ENCODE peak calls at places on chromosome 6, in five cellular contexts. One of them, this sample, is unnamed.
A peak's percentile ranks its signal among the peaks of the same experiment; 100 is the strongest.

GRCh38 chr6:129104131-129104530 is 221.2 kb downstream of the LAMA2 start:
- DNase-seq in IMR-90: peak; percentile 71
- DNase-seq in A549: no peak
- DNase-seq in HepG2: no peak
- DNase-seq in K562: no peak
- DNase-seq in this sample: no peak

GRCh38 chr6:25601797-25602679 is 50.0 kb upstream of the SCGN start:
- DNase-seq in IMR-90: peak; percentile 67
- DNase-seq in A549: peak; percentile 28
- DNase-seq in HepG2: peak; percentile 60
- DNase-seq in K562: peak; percentile 42
- DNase-seq in this sample: peak; percentile 14

GRCh38 chr6:32932132-32932868 is 8.5 kb downstream of the HLA-DMB start:
- DNase-seq in IMR-90: peak; percentile 76
- DNase-seq in A549: no peak
- DNase-seq in HepG2: no peak
- DNase-seq in K562: no peak
- DNase-seq in this sample: no peak

GRCh38 chr6:11224252-11224965 is 8.1 kb downstream of the NEDD9 start:
- DNase-seq in IMR-90: peak; percentile 74
- DNase-seq in A549: no peak
- DNase-seq in HepG2: no peak
- DNase-seq in K562: no peak
- DNase-seq in this sample: no peak

GRCh38 chr6:169776379-169776778 is 25.0 kb downstream of the ERMARD start:
- DNase-seq in IMR-90: no peak
- DNase-seq in A549: no peak
- DNase-seq in HepG2: no peak
- DNase-seq in K562: no peak
- DNase-seq in this sample: no peak

GRCh38 chr6:167394330-167394729 is 69.4 kb downstream of the TTLL2 start:
- DNase-seq in IMR-90: no peak
- DNase-seq in A549: no peak
- DNase-seq in HepG2: no peak
- DNase-seq in K562: no peak
- DNase-seq in this sample: no peak

GRCh38 chr6:143268439-143268838 is 182.1 kb downstream of the ADAT2 start:
- DNase-seq in IMR-90: no peak
- DNase-seq in A549: no peak
- DNase-seq in HepG2: no peak
- DNase-seq in K562: no peak
- DNase-seq in this sample: no peak

GRCh38 chr6:123208111-123208510 is 212.1 kb downstream of the CLVS2 start:
- DNase-seq in IMR-90: no peak
- DNase-seq in A549: no peak
- DNase-seq in HepG2: no peak
- DNase-seq in K562: no peak
- DNase-seq in this sample: no peak

GRCh38 chr6:894274-894673 is 201.3 kb upstream of the EXOC2 start:
- DNase-seq in IMR-90: no peak
- DNase-seq in A549: no peak
- DNase-seq in HepG2: no peak
- DNase-seq in K562: no peak
- DNase-seq in this sample: no peak

GRCh38 chr6:100435299-100435698 is 29.4 kb downstream of the SIM1 start:
- DNase-seq in IMR-90: no peak
- DNase-seq in A549: peak; percentile 48
- DNase-seq in HepG2: no peak
- DNase-seq in K562: no peak
- DNase-seq in this sample: no peak

GRCh38 chr6:118580585-118581419 is 32.7 kb downstream of the PLN start:
- DNase-seq in IMR-90: peak; percentile 78
- DNase-seq in A549: peak; percentile 13
- DNase-seq in HepG2: peak; percentile 75
- DNase-seq in K562: peak; percentile 37
- DNase-seq in this sample: peak; percentile 75

GRCh38 chr6:106560966-106561740 is 68.1 kb downstream of the RTN4IP1 start:
- DNase-seq in IMR-90: peak; percentile 71
- DNase-seq in A549: no peak
- DNase-seq in HepG2: no peak
- DNase-seq in K562: no peak
- DNase-seq in this sample: no peak

GRCh38 chr6:73727114-73727513 is 31.1 kb downstream of the CD109 start:
- DNase-seq in IMR-90: no peak
- DNase-seq in A549: no peak
- DNase-seq in HepG2: no peak
- DNase-seq in K562: no peak
- DNase-seq in this sample: no peak

GRCh38 chr6:39496951-39497350 is 174.4 kb upstream of the KCNK16 start:
- DNase-seq in IMR-90: no peak
- DNase-seq in A549: no peak
- DNase-seq in HepG2: no peak
- DNase-seq in K562: no peak
- DNase-seq in this sample: no peak

GRCh38 chr6:50936277-50936681 is 117.6 kb downstream of the TFAP2B start:
- DNase-seq in IMR-90: no peak
- DNase-seq in A549: no peak
- DNase-seq in HepG2: no peak
- DNase-seq in K562: no peak
- DNase-seq in this sample: no peak

GRCh38 chr6:89895273-89895874 is 1.1 kb downstream of the GJA10 start:
- DNase-seq in IMR-90: peak; percentile 69
- DNase-seq in A549: no peak
- DNase-seq in HepG2: peak; percentile 12
- DNase-seq in K562: no peak
- DNase-seq in this sample: peak; percentile 58

GRCh38 chr6:147081210-147081609 is 123.0 kb upstream of the STXBP5 start:
- DNase-seq in IMR-90: no peak
- DNase-seq in A549: no peak
- DNase-seq in HepG2: no peak
- DNase-seq in K562: no peak
- DNase-seq in this sample: no peak

GRCh38 chr6:15500901-15501805 is 161.7 kb downstream of the DTNBP1 start:
- DNase-seq in IMR-90: no peak
- DNase-seq in A549: no peak
- DNase-seq in HepG2: no peak
- DNase-seq in K562: no peak
- DNase-seq in this sample: no peak

GRCh38 chr6:159170999-159171712 is 2.0 kb downstream of the FNDC1 start:
- DNase-seq in IMR-90: peak; percentile 75
- DNase-seq in A549: no peak
- DNase-seq in HepG2: no peak
- DNase-seq in K562: no peak
- DNase-seq in this sample: no peak

GRCh38 chr6:119355890-119356289 is 6.3 kb upstream of the MAN1A1 start:
- DNase-seq in IMR-90: no peak
- DNase-seq in A549: no peak
- DNase-seq in HepG2: no peak
- DNase-seq in K562: no peak
- DNase-seq in this sample: no peak

GRCh38 chr6:42742116-42742894 is 3.6 kb downstream of the TBCC start:
- DNase-seq in IMR-90: peak; percentile 68
- DNase-seq in A549: no peak
- DNase-seq in HepG2: no peak
- DNase-seq in K562: peak; percentile 13
- DNase-seq in this sample: no peak

GRCh38 chr6:165056292-165056691 is 253.1 kb downstream of the C6orf118 start:
- DNase-seq in IMR-90: no peak
- DNase-seq in A549: no peak
- DNase-seq in HepG2: no peak
- DNase-seq in K562: no peak
- DNase-seq in this sample: no peak

GRCh38 chr6:14544689-14545088 is 427.1 kb downstream of the CD83 start:
- DNase-seq in IMR-90: no peak
- DNase-seq in A549: no peak
- DNase-seq in HepG2: no peak
- DNase-seq in K562: no peak
- DNase-seq in this sample: no peak

GRCh38 chr6:76774750-76775396 is 688.4 kb downstream of the HTR1B start:
- DNase-seq in IMR-90: no peak
- DNase-seq in A549: no peak
- DNase-seq in HepG2: no peak
- DNase-seq in K562: no peak
- DNase-seq in this sample: no peak

GRCh38 chr6:148177589-148178233 is 164.9 kb upstream of the SASH1 start:
- DNase-seq in IMR-90: peak; percentile 68
- DNase-seq in A549: peak; percentile 7
- DNase-seq in HepG2: peak; percentile 30
- DNase-seq in K562: peak; percentile 54
- DNase-seq in this sample: peak; percentile 59

GRCh38 chr6:103002282-103002681 is 1608.8 kb downstream of the GRIK2 start:
- DNase-seq in IMR-90: no peak
- DNase-seq in A549: no peak
- DNase-seq in HepG2: no peak
- DNase-seq in K562: no peak
- DNase-seq in this sample: no peak

GRCh38 chr6:3438190-3439167 is 18.4 kb downstream of the SLC22A23 start:
- DNase-seq in IMR-90: peak; percentile 94
- DNase-seq in A549: peak; percentile 71
- DNase-seq in HepG2: peak; percentile 68
- DNase-seq in K562: no peak
- DNase-seq in this sample: peak; percentile 71

GRCh38 chr6:85436408-85436807 is 13.5 kb upstream of the NT5E start:
- DNase-seq in IMR-90: peak; percentile 81
- DNase-seq in A549: no peak
- DNase-seq in HepG2: no peak
- DNase-seq in K562: no peak
- DNase-seq in this sample: no peak

GRCh38 chr6:149221774-149222070 is 95.8 kb upstream of the TAB2 start:
- DNase-seq in IMR-90: peak; percentile 45
- DNase-seq in A549: no peak
- DNase-seq in HepG2: no peak
- DNase-seq in K562: no peak
- DNase-seq in this sample: no peak

GRCh38 chr6:125346926-125347563 is 45.3 kb upstream of the HDDC2 start:
- DNase-seq in IMR-90: no peak
- DNase-seq in A549: no peak
- DNase-seq in HepG2: no peak
- DNase-seq in K562: no peak
- DNase-seq in this sample: no peak

GRCh38 chr6:14799928-14800327 is 445.9 kb upstream of the JARID2 start:
- DNase-seq in IMR-90: peak; percentile 81
- DNase-seq in A549: peak; percentile 6
- DNase-seq in HepG2: peak; percentile 50
- DNase-seq in K562: peak; percentile 79
- DNase-seq in this sample: peak; percentile 66

DNA sequence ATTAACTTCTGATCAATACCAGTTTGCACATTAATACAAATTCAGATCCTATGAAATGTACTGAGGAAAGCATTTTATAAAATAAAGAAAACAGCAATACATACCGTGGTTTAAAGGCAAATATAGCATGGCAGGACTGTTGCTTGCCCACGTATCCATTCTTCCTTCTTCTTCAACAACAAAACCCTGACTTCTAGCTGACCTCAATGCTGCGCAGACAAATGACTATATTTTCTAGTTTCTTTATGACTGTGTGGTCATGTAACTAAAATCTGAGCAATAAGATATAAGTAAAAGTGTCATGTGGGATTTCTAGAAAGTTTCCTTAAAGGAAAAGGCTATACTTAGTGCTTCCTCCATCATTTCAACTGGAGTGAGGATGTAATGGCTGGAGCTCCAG is 85.0 kb downstream of the CDC40 start:
- DNase-seq in IMR-90: no peak
- DNase-seq in A549: no peak
- DNase-seq in HepG2: no peak
- DNase-seq in K562: no peak
- DNase-seq in this sample: no peak
- TF ChIP-seq BHLHE40 in IMR-90: no peak
- TF ChIP-seq BHLHE40 in A549: no peak
- TF ChIP-seq BHLHE40 in HepG2: no peak
- TF ChIP-seq BHLHE40 in K562: no peak
- TF ChIP-seq BHLHE40 in this sample: no peak

GRCh38 chr6:2270049-2270448 is 24.6 kb upstream of the GMDS start:
- DNase-seq in IMR-90: no peak
- DNase-seq in A549: no peak
- DNase-seq in HepG2: no peak
- DNase-seq in K562: no peak
- DNase-seq in this sample: no peak
- TF ChIP-seq BHLHE40 in IMR-90: no peak
- TF ChIP-seq BHLHE40 in A549: no peak
- TF ChIP-seq BHLHE40 in HepG2: no peak
- TF ChIP-seq BHLHE40 in K562: no peak
- TF ChIP-seq BHLHE40 in this sample: no peak

GRCh38 chr6:38234141-38234540 is 405.6 kb downstream of the BTBD9 start:
- DNase-seq in IMR-90: no peak
- DNase-seq in A549: no peak
- DNase-seq in HepG2: no peak
- DNase-seq in K562: no peak
- DNase-seq in this sample: no peak

GRCh38 chr6:38234934-38235678 is 404.6 kb downstream of the BTBD9 start:
- DNase-seq in IMR-90: no peak
- DNase-seq in A549: no peak
- DNase-seq in HepG2: no peak
- DNase-seq in K562: no peak
- DNase-seq in this sample: no peak

GRCh38 chr6:38244873-38245272 is 394.9 kb downstream of the BTBD9 start:
- DNase-seq in IMR-90: no peak
- DNase-seq in A549: no peak
- DNase-seq in HepG2: no peak
- DNase-seq in K562: no peak
- DNase-seq in this sample: no peak

GRCh38 chr6:38241200-38241599 is 398.5 kb downstream of the BTBD9 start:
- DNase-seq in IMR-90: peak; percentile 11
- DNase-seq in A549: no peak
- DNase-seq in HepG2: no peak
- DNase-seq in K562: no peak
- DNase-seq in this sample: no peak

GRCh38 chr6:38239719-38240451 is 399.8 kb downstream of the BTBD9 start:
- DNase-seq in IMR-90: peak; percentile 72
- DNase-seq in A549: no peak
- DNase-seq in HepG2: no peak
- DNase-seq in K562: no peak
- DNase-seq in this sample: no peak
- TF ChIP-seq BHLHE40 in IMR-90: no peak
- TF ChIP-seq BHLHE40 in A549: no peak
- TF ChIP-seq BHLHE40 in HepG2: no peak
- TF ChIP-seq BHLHE40 in K562: no peak
- TF ChIP-seq BHLHE40 in this sample: no peak

GRCh38 chr6:127516676-127517273 is 2.4 kb downstream of the MTCL3 start:
- DNase-seq in IMR-90: peak; percentile 57
- DNase-seq in A549: peak; percentile 67
- DNase-seq in HepG2: peak; percentile 23
- DNase-seq in K562: peak; percentile 58
- DNase-seq in this sample: peak; percentile 78
- TF ChIP-seq BHLHE40 in IMR-90: no peak
- TF ChIP-seq BHLHE40 in A549: no peak
- TF ChIP-seq BHLHE40 in HepG2: no peak
- TF ChIP-seq BHLHE40 in K562: no peak
- TF ChIP-seq BHLHE40 in this sample: no peak

DNA sequence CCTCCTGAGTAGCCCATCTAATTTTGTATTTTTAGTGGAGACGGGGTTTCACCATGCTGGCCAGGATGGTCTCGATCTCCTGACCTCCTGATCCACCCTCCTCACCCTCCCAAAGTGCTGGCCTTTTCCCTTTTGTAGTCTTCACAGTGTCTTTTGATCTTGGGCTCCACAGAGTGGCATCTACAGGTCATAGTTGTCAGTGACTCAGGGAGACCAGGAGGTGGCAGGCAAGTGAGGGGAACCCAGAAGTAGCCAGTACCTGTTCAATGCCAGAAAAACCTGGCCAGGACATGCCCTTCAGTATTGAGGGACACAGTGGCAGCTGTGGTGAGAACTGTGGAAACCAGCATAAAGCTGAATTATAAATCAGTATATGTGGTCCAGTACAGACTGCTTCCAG is 19.6 kb downstream of the RPP21 start:
- DNase-seq in IMR-90: no peak
- DNase-seq in A549: no peak
- DNase-seq in HepG2: peak; percentile 17
- DNase-seq in K562: no peak
- DNase-seq in this sample: no peak
- TF ChIP-seq BHLHE40 in IMR-90: no peak
- TF ChIP-seq BHLHE40 in A549: no peak
- TF ChIP-seq BHLHE40 in HepG2: no peak
- TF ChIP-seq BHLHE40 in K562: no peak
- TF ChIP-seq BHLHE40 in this sample: no peak

This sample was measured in HEK293T.